ENCODE peak calls at places on chromosomes 3 and 15, in nine cellular contexts. One of them, this sample, is unnamed.

GRCh38 chr3:190591080-190591479 is 77.2 kb downstream of the IL1RAP start:
- DNase-seq in mucosa of gallbladder: no peak
- DNase-seq in GM12892: no peak
- DNase-seq in activated naive CD8-positive, alpha-beta T cell treated with anti-CD3 and anti-CD28 coated beads for 36 hours: no peak
- DNase-seq in T-helper 2 cell: no peak
- DNase-seq in ecto neural progenitor cell: no peak
- DNase-seq in activated T-cell treated with anti-CD3 and anti-CD28 coated beads for 24 hours: no peak
- DNase-seq in NCI-H460: no peak
- DNase-seq in astrocyte of the spinal cord: no peak
- DNase-seq in this sample: no peak

GRCh38 chr15:70212288-70212962 is 114.7 kb upstream of the TLE3 start:
- DNase-seq in mucosa of gallbladder: no peak
- DNase-seq in GM12892: no peak
- DNase-seq in activated naive CD8-positive, alpha-beta T cell treated with anti-CD3 and anti-CD28 coated beads for 36 hours: no peak
- DNase-seq in T-helper 2 cell: no peak
- DNase-seq in ecto neural progenitor cell: no peak
- DNase-seq in activated T-cell treated with anti-CD3 and anti-CD28 coated beads for 24 hours: no peak
- DNase-seq in NCI-H460: no peak
- DNase-seq in astrocyte of the spinal cord: no peak
- DNase-seq in this sample: no peak

GRCh38 chr3:157810924-157811718 is 295.1 kb downstream of the SHOX2 start:
- DNase-seq in mucosa of gallbladder: no peak
- DNase-seq in GM12892: no peak
- DNase-seq in activated naive CD8-positive, alpha-beta T cell treated with anti-CD3 and anti-CD28 coated beads for 36 hours: no peak
- DNase-seq in T-helper 2 cell: no peak
- DNase-seq in ecto neural progenitor cell: no peak
- DNase-seq in activated T-cell treated with anti-CD3 and anti-CD28 coated beads for 24 hours: no peak
- DNase-seq in NCI-H460: no peak
- DNase-seq in astrocyte of the spinal cord: no peak
- DNase-seq in this sample: no peak

GRCh38 chr15:78093242-78094020 is 1.1 kb downstream of the SH2D7 start:
- DNase-seq in mucosa of gallbladder: peak; percentile 55
- DNase-seq in GM12892: no peak
- DNase-seq in activated naive CD8-positive, alpha-beta T cell treated with anti-CD3 and anti-CD28 coated beads for 36 hours: no peak
- DNase-seq in T-helper 2 cell: no peak
- DNase-seq in ecto neural progenitor cell: no peak
- DNase-seq in activated T-cell treated with anti-CD3 and anti-CD28 coated beads for 24 hours: no peak
- DNase-seq in NCI-H460: no peak
- DNase-seq in astrocyte of the spinal cord: peak; percentile 77
- DNase-seq in this sample: no peak

GRCh38 chr15:85408270-85408746 is 27.9 kb downstream of the AKAP13 start:
- DNase-seq in mucosa of gallbladder: no peak
- DNase-seq in GM12892: no peak
- DNase-seq in activated naive CD8-positive, alpha-beta T cell treated with anti-CD3 and anti-CD28 coated beads for 36 hours: peak; percentile 48
- DNase-seq in T-helper 2 cell: peak; percentile 75
- DNase-seq in ecto neural progenitor cell: no peak
- DNase-seq in activated T-cell treated with anti-CD3 and anti-CD28 coated beads for 24 hours: peak; percentile 51
- DNase-seq in NCI-H460: no peak
- DNase-seq in astrocyte of the spinal cord: no peak
- DNase-seq in this sample: no peak

GRCh38 chr3:169634618-169635236 is 28.8 kb downstream of the MECOM start:
- DNase-seq in mucosa of gallbladder: no peak
- DNase-seq in GM12892: no peak
- DNase-seq in activated naive CD8-positive, alpha-beta T cell treated with anti-CD3 and anti-CD28 coated beads for 36 hours: no peak
- DNase-seq in T-helper 2 cell: peak; percentile 11
- DNase-seq in ecto neural progenitor cell: no peak
- DNase-seq in activated T-cell treated with anti-CD3 and anti-CD28 coated beads for 24 hours: no peak
- DNase-seq in NCI-H460: no peak
- DNase-seq in astrocyte of the spinal cord: no peak
- DNase-seq in this sample: no peak

GRCh38 chr15:99170476-99171065 is 65.7 kb downstream of the SYNM start:
- DNase-seq in mucosa of gallbladder: no peak
- DNase-seq in GM12892: no peak
- DNase-seq in activated naive CD8-positive, alpha-beta T cell treated with anti-CD3 and anti-CD28 coated beads for 36 hours: no peak
- DNase-seq in T-helper 2 cell: no peak
- DNase-seq in ecto neural progenitor cell: no peak
- DNase-seq in activated T-cell treated with anti-CD3 and anti-CD28 coated beads for 24 hours: no peak
- DNase-seq in NCI-H460: no peak
- DNase-seq in astrocyte of the spinal cord: no peak
- DNase-seq in this sample: no peak

GRCh38 chr3:29822051-29822450 is 541.2 kb downstream of the RBMS3 start:
- DNase-seq in mucosa of gallbladder: no peak
- DNase-seq in GM12892: no peak
- DNase-seq in activated naive CD8-positive, alpha-beta T cell treated with anti-CD3 and anti-CD28 coated beads for 36 hours: no peak
- DNase-seq in T-helper 2 cell: peak; percentile 12
- DNase-seq in ecto neural progenitor cell: no peak
- DNase-seq in activated T-cell treated with anti-CD3 and anti-CD28 coated beads for 24 hours: no peak
- DNase-seq in NCI-H460: no peak
- DNase-seq in astrocyte of the spinal cord: peak; percentile 69
- DNase-seq in this sample: no peak

GRCh38 chr15:89143503-89144162 is 55.4 kb downstream of the ABHD2 start:
- DNase-seq in mucosa of gallbladder: no peak
- DNase-seq in GM12892: no peak
- DNase-seq in activated naive CD8-positive, alpha-beta T cell treated with anti-CD3 and anti-CD28 coated beads for 36 hours: no peak
- DNase-seq in T-helper 2 cell: peak; percentile 83
- DNase-seq in ecto neural progenitor cell: no peak
- DNase-seq in activated T-cell treated with anti-CD3 and anti-CD28 coated beads for 24 hours: no peak
- DNase-seq in NCI-H460: no peak
- DNase-seq in astrocyte of the spinal cord: peak; percentile 92
- DNase-seq in this sample: no peak

GRCh38 chr3:164522073-164522763 is 556.1 kb downstream of the SI start:
- DNase-seq in mucosa of gallbladder: no peak
- DNase-seq in GM12892: no peak
- DNase-seq in activated naive CD8-positive, alpha-beta T cell treated with anti-CD3 and anti-CD28 coated beads for 36 hours: no peak
- DNase-seq in T-helper 2 cell: no peak
- DNase-seq in ecto neural progenitor cell: no peak
- DNase-seq in activated T-cell treated with anti-CD3 and anti-CD28 coated beads for 24 hours: no peak
- DNase-seq in NCI-H460: no peak
- DNase-seq in astrocyte of the spinal cord: no peak
- DNase-seq in this sample: no peak

GRCh38 chr15:90160781-90161727 is 40.1 kb upstream of the SEMA4B start:
- DNase-seq in mucosa of gallbladder: peak; percentile 86
- DNase-seq in GM12892: no peak
- DNase-seq in activated naive CD8-positive, alpha-beta T cell treated with anti-CD3 and anti-CD28 coated beads for 36 hours: no peak
- DNase-seq in T-helper 2 cell: no peak
- DNase-seq in ecto neural progenitor cell: no peak
- DNase-seq in activated T-cell treated with anti-CD3 and anti-CD28 coated beads for 24 hours: no peak
- DNase-seq in NCI-H460: no peak
- DNase-seq in astrocyte of the spinal cord: no peak
- DNase-seq in this sample: no peak

GRCh38 chr3:121914081-121914998 is 20.1 kb downstream of the SLC15A2 start:
- DNase-seq in mucosa of gallbladder: no peak
- DNase-seq in GM12892: no peak
- DNase-seq in activated naive CD8-positive, alpha-beta T cell treated with anti-CD3 and anti-CD28 coated beads for 36 hours: no peak
- DNase-seq in T-helper 2 cell: no peak
- DNase-seq in ecto neural progenitor cell: peak; percentile 51
- DNase-seq in activated T-cell treated with anti-CD3 and anti-CD28 coated beads for 24 hours: no peak
- DNase-seq in NCI-H460: no peak
- DNase-seq in astrocyte of the spinal cord: no peak
- DNase-seq in this sample: no peak

GRCh38 chr3:43620953-43621405 is 832 bp downstream of the ANO10 start:
- DNase-seq in mucosa of gallbladder: peak; percentile 26
- DNase-seq in GM12892: no peak
- DNase-seq in activated naive CD8-positive, alpha-beta T cell treated with anti-CD3 and anti-CD28 coated beads for 36 hours: no peak
- DNase-seq in T-helper 2 cell: no peak
- DNase-seq in ecto neural progenitor cell: no peak
- DNase-seq in activated T-cell treated with anti-CD3 and anti-CD28 coated beads for 24 hours: no peak
- DNase-seq in NCI-H460: no peak
- DNase-seq in astrocyte of the spinal cord: peak; percentile 42
- DNase-seq in this sample: no peak

GRCh38 chr3:156825795-156826143 is 384 bp upstream of the LEKR1 start:
- DNase-seq in mucosa of gallbladder: no peak
- DNase-seq in GM12892: no peak
- DNase-seq in activated naive CD8-positive, alpha-beta T cell treated with anti-CD3 and anti-CD28 coated beads for 36 hours: no peak
- DNase-seq in T-helper 2 cell: no peak
- DNase-seq in ecto neural progenitor cell: no peak
- DNase-seq in activated T-cell treated with anti-CD3 and anti-CD28 coated beads for 24 hours: no peak
- DNase-seq in NCI-H460: no peak
- DNase-seq in astrocyte of the spinal cord: no peak
- DNase-seq in this sample: peak; percentile 52

This sample was measured in GOT3.